ENCODE peak calls at places on chromosomes 11 and 22, in four cellular contexts. P is K562, Q is HepG2, M is HCT116. H is an unnamed sample. For H3K27me3, the result is how much of the 10 kb centered on the place peaks cover.

GRCh38 chr11:4684631-4685285 is 12.9 kb downstream of the OR51E2 start:
- DNase-seq in M (no peak), P (no peak), Q (no peak), H (no peak)

GRCh38 chr11:18209058-18209457 is 27.5 kb downstream of the SAA4 start:
- DNase-seq in P (no peak), Q (no peak), M (no peak), H (no peak)

GRCh38 chr22:44316393-44317162 is 3.8 kb upstream of the SHISAL1 start:
- DNase-seq in Q (no peak), M (no peak), P (no peak), H (no peak)

GRCh38 chr11:112806256-112806655 is 155.0 kb upstream of the NCAM1 start:
- DNase-seq in Q (no peak), P (no peak), M (no peak), H (no peak)

GRCh38 chr11:10488581-10489443 is 33.7 kb downstream of the AMPD3 start:
- DNase-seq in Q (no peak), M (no peak), P (no peak), H (no peak)

GRCh38 chr11:49208006-49208721 is at the start of gene FOLH1:
- DNase-seq in Q (no peak), M (no peak), P (no peak), H (no peak)

GRCh38 chr11:85595285-85595884 is 31.8 kb downstream of the DLG2 start:
- DNase-seq in Q (peak), M (peak), P (peak), H (peak)

GRCh38 chr11:85710912-85711311 is 24.9 kb upstream of the CCDC89 start:
- DNase-seq in P (no peak), M (no peak), Q (no peak), H (no peak)

GRCh38 chr22:38832005-38832978 is 11.5 kb downstream of the NPTXR start:
- DNase-seq in P (no peak), Q (no peak), M (no peak), H (no peak)

GRCh38 chr11:77217156-77217555 is 84.3 kb downstream of the GDPD4 start:
- DNase-seq in Q (no peak), M (no peak), P (no peak), H (no peak)

GRCh38 chr11:127345819-127346459 is 345.4 kb upstream of the KIRREL3 start:
- DNase-seq in P (peak), Q (peak), M (no peak), H (peak)

GRCh38 chr11:69868003-69868865 is 49.0 kb upstream of the FGF3 start:
- DNase-seq in M (no peak), P (no peak), Q (no peak), H (no peak)

GRCh38 chr11:18698341-18699268 is at the start of gene TMEM86A:
- DNase-seq in P (peak), M (peak), Q (peak), H (no peak)

GRCh38 chr11:130999992-131000770 is 83.9 kb upstream of the SNX19 start:
- DNase-seq in P (no peak), Q (peak), M (peak), H (peak)

GRCh38 chr22:31327786-31328544 is 18.2 kb downstream of the PATZ1 start:
- DNase-seq in P (no peak), Q (no peak), M (no peak), H (no peak)

GRCh38 chr22:24542641-24543040 is 12.3 kb downstream of the GUCD1 start:
- DNase-seq in P (no peak), Q (no peak), M (no peak), H (no peak)

GRCh38 chr11:6566704-6567370 is 36.6 kb downstream of the RRP8 start:
- DNase-seq in M (no peak), P (no peak), Q (no peak), H (no peak)

GRCh38 chr11:7595016-7595869 is 78.1 kb downstream of the CYB5R2 start:
- DNase-seq in Q (no peak), P (no peak), M (no peak), H (no peak)

GRCh38 chr11:117583063-117583801 is 213.8 kb downstream of the DSCAML1 start:
- DNase-seq in Q (no peak), P (no peak), M (no peak), H (no peak)

GRCh38 chr11:1352696-1353382 is 36.9 kb upstream of the BRSK2 start:
- DNase-seq in Q (no peak), P (peak), M (peak), H (no peak)

GRCh38 chr22:49727881-49728563 is 99.7 kb downstream of the BRD1 start:
- DNase-seq in Q (no peak), M (no peak), P (no peak), H (no peak)

GRCh38 chr11:45560935-45561330 is 104.5 kb downstream of the CHST1 start:
- DNase-seq in M (no peak), Q (no peak), P (no peak), H (no peak)

GRCh38 chr11:120013325-120014250 is 124.3 kb downstream of the TRIM29 start:
- DNase-seq in P (peak), Q (peak), M (peak), H (peak)

GRCh38 chr11:33830903-33831648 is 56.8 kb upstream of the FBXO3 start:
- DNase-seq in M (no peak), Q (no peak), P (no peak), H (no peak)

GRCh38 chr11:106524446-106524845 is 447.0 kb downstream of the AASDHPPT start:
- DNase-seq in Q (no peak), P (no peak), M (no peak), H (no peak)

GRCh38 chr11:88384678-88385015 is 47.1 kb upstream of the CTSC start:
- DNase-seq in Q (no peak), M (no peak), P (no peak), H (no peak)

GRCh38 chr11:19922689-19923035 is 210.0 kb downstream of the NAV2 start:
- DNase-seq in P (no peak), M (no peak), Q (no peak), H (no peak)

GRCh38 chr11:13119361-13119760 is 110.2 kb downstream of the RASSF10 start:
- DNase-seq in Q (no peak), M (no peak), P (no peak), H (no peak)

GRCh38 chr11:5102246-5102645 is 32.9 kb downstream of the OR52E1 start:
- DNase-seq in P (no peak), Q (no peak), M (no peak), H (no peak)

GRCh38 chr11:35340715-35341114 is 78.6 kb downstream of the SLC1A2 start:
- DNase-seq in P (no peak), M (no peak), Q (no peak), H (no peak)

GRCh38 chr11:4560462-4560861 is 15.5 kb downstream of the OR52M1 start:
- DNase-seq in M (no peak), Q (no peak), P (no peak), H (no peak)

GRCh38 chr11:74106125-74106524 is 64.7 kb downstream of the C2CD3 start:
- DNase-seq in Q (no peak), P (no peak), M (no peak), H (no peak)

DNA sequence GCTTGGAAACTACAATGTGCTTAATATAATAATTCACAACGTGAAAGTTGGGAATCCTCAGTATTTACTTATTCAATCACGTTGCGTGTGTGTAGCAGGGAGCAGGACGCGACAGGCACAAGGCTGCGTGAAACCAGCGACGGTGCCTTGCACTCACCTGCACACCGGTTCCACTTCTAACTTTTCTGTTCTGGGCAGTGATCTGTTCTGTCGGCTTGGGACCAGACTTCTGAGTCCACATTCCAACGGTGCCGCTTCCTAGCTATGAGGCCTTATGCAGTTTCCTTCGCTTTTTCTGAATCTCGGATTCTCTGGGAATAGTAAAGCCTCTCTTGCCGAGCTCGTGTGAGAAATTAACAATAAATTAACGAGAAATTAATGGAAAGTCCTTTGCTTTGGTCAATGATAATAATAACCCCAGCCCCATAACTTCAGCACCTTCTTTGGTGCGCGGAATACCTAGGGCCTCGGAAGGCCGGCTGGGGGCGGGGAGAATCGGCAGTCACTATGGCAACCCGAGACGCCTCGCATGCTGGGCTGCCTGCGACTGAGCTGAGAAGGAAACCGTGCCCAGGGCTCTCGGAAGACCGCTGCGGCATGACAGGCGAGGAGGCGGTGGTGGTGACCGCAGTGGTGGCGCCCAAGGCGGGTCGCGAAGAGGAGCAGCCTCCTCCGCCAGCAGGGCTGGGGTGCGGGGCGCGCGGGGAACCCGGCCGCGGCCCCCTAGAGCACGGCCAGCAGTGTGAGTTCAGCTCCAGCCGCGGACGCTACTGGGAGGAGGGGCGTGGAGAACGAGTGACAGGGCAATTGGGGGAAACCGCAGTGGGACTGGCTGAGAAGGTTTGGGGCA is at the start of gene C11orf97:
- DNase-seq in M (no peak), Q (peak), P (peak), H (no peak)
- H3K27me3 ChIP-seq in M (under half), Q (under half), P (under half), H (under half)

GRCh38 chr22:22841598-22841997 is 46.0 kb upstream of the IGLL5 start:
- DNase-seq in Q (no peak), P (no peak), M (no peak), H (no peak)
- TF ChIP-seq REST in Q (no peak), P (no peak), M (no peak), H (no peak)

GRCh38 chr11:128496249-128496648 is 91.1 kb downstream of the ETS1 start:
- DNase-seq in Q (no peak), P (no peak), M (no peak), H (no peak)
- TF ChIP-seq TCF7L2 in Q (no peak), P (no peak), M (no peak), H (no peak)

DNA sequence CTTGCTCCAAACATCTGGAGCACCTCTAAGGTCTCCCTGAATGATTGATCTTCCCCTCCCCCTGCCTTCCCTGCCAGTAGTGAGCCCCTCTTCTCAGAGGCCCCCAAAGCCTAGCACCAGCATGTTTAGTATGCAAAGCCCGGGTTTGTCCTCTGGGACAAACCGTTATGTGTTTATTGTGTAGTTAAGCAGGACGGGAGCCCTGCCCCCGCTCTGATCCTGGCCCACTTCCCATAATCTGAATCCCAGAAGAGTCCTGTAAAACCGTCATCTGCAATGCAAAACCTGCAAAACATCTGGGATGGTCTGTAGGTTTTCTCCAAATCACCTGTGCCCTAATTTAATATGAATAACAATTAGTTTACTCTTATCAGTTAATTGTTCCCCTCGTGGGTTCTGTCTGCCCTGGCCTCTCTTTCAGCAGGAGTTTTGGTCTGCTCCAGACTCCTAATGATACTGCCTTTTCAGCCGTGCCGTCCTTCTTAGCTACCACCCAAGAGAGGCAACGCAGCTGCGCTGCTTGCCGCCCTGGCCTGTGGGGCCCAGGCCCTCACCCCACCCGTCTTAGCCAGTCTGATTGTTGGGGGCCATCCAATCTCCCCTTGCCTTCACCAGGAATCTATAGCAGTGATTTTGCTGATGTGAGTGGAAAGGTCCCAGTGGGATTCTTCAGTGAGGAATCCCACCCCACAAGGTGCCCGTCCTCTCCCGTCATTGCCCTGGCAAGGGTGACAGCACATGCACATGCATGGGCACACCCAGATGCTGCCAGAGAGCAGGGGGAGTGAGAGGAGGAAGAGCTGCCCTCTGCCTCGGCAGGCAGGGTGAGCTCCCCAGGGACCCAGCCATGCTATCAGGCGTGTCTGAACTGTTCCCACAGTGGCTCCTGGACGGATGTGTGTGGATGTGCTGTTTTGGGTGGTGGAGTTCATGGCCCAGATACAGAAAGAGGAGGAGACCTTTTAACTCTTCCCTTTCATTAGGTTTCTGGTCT is 3.0 kb upstream of the B3GAT1 start:
- DNase-seq in Q (no peak), M (no peak), P (no peak), H (no peak)
- H3K27me3 ChIP-seq in Q (half or more), M (half or more), P (half or more), H (under half)

GRCh38 chr11:79362358-79362757 is 78.5 kb downstream of the TENM4 start:
- DNase-seq in M (no peak), P (no peak), Q (no peak), H (no peak)
- TF ChIP-seq REST in M (no peak), P (no peak), Q (no peak), H (no peak)

GRCh38 chr22:37735054-37735453 is 38.2 kb downstream of the TRIOBP start:
- DNase-seq in P (peak), Q (peak), M (no peak), H (no peak)
- TF ChIP-seq TCF7L2 in P (no peak), Q (no peak), M (peak), H (peak)

GRCh38 chr22:29786026-29786425 is 18.9 kb downstream of the UQCR10 start:
- DNase-seq in Q (no peak), P (no peak), M (no peak), H (no peak)
- H3K27me3 ChIP-seq in Q (under half), P (under half), M (under half), H (under half)

GRCh38 chr11:121901853-121902252 is 214.2 kb downstream of the BLID start:
- DNase-seq in Q (no peak), M (no peak), P (no peak), H (no peak)
- TF ChIP-seq REST in Q (no peak), M (no peak), P (no peak), H (no peak)

H was measured in Panc1.